ENCODE peak calls at places on chromosomes 7 and 10, in four cellular contexts. L is CD8-positive, alpha-beta T cell; M is IMR-90; V is H1. O is an unnamed sample. For H3K27me3 and H3K4me1, the result is how much of the 10 kb centered on the place peaks cover.

GRCh38 chr7:16266877-16267276 is 154.5 kb downstream of the CRPPA start:
- DNase-seq in V (no peak), L (no peak), M (no peak), O (no peak)

GRCh38 chr10:30535677-30536076 is 93.9 kb downstream of the LYZL2 start:
- DNase-seq in V (no peak), L (no peak), M (no peak), O (no peak)

GRCh38 chr7:37961251-37961650 is 40.8 kb downstream of the EPDR1 start:
- DNase-seq in M (no peak), V (no peak), L (no peak), O (no peak)

GRCh38 chr7:42993038-42993437 is 60.9 kb downstream of the MRPL32 start:
- DNase-seq in V (no peak), L (no peak), M (no peak), O (no peak)

GRCh38 chr10:33695536-33695935 is 361.1 kb upstream of the NRP1 start:
- DNase-seq in V (no peak), L (no peak), M (no peak), O (no peak)

GRCh38 chr7:139618482-139619366 is 95.2 kb downstream of the CLEC2L start:
- DNase-seq in M (peak), V (peak), L (no peak), O (no peak)

GRCh38 chr7:83038787-83039186 is 123.9 kb downstream of the PCLO start:
- DNase-seq in L (no peak), V (no peak), M (no peak), O (no peak)

GRCh38 chr7:96304573-96304972 is 17.3 kb downstream of the SLC25A13 start:
- DNase-seq in M (no peak), L (no peak), V (no peak), O (no peak)

GRCh38 chr10:12221323-12222298 is 25.6 kb downstream of the CDC123 start:
- DNase-seq in L (no peak), M (peak), V (no peak), O (no peak)

GRCh38 chr10:14259696-14260595 is 70.8 kb downstream of the FRMD4A start:
- DNase-seq in M (peak), L (no peak), V (no peak), O (no peak)

GRCh38 chr10:125448596-125448995 is 234.4 kb downstream of the TEX36 start:
- DNase-seq in M (peak), V (peak), L (no peak), O (no peak)

GRCh38 chr7:158706710-158707590 is 2.3 kb upstream of the NCAPG2 start:
- DNase-seq in M (no peak), V (no peak), L (no peak), O (no peak)

GRCh38 chr7:119197872-119198527 is 973.5 kb downstream of the ANKRD7 start:
- DNase-seq in V (peak), M (peak), L (no peak), O (no peak)

GRCh38 chr10:129864601-129865126 is 99.4 kb downstream of the EBF3 start:
- DNase-seq in L (no peak), M (peak), V (no peak), O (no peak)

GRCh38 chr7:53466396-53466795 is 431.0 kb downstream of the POM121L12 start:
- DNase-seq in M (no peak), V (no peak), L (no peak), O (no peak)

GRCh38 chr7:2006921-2007381 is 225.8 kb downstream of the MAD1L1 start:
- DNase-seq in M (no peak), L (no peak), V (no peak), O (peak)

GRCh38 chr10:31646519-31646918 is 282.1 kb downstream of the ARHGAP12 start:
- DNase-seq in V (no peak), L (no peak), M (no peak), O (no peak)

GRCh38 chr10:17580853-17581252 is 36.3 kb downstream of the HACD1 start:
- DNase-seq in V (no peak), M (no peak), L (no peak), O (no peak)

GRCh38 chr7:81469299-81470083 is 300.4 kb downstream of the HGF start:
- DNase-seq in V (no peak), M (no peak), L (no peak), O (no peak)

GRCh38 chr7:2526659-2527504 is 7.3 kb downstream of the LFNG start:
- DNase-seq in L (no peak), V (no peak), M (no peak), O (no peak)

GRCh38 chr7:42549866-42550485 is 313.0 kb upstream of the GLI3 start:
- DNase-seq in V (no peak), M (no peak), L (no peak), O (no peak)

GRCh38 chr7:47759056-47759706 is 177.3 kb upstream of the TNS3 start:
- DNase-seq in L (no peak), M (no peak), V (no peak), O (no peak)

GRCh38 chr7:133358728-133359127 is 105.8 kb downstream of the EXOC4 start:
- DNase-seq in M (peak), V (no peak), L (no peak), O (no peak)

GRCh38 chr7:30252885-30253795 is 31.3 kb upstream of the ZNRF2 start:
- DNase-seq in V (no peak), M (no peak), L (no peak), O (peak)

GRCh38 chr10:1401056-1401965 is 336.0 kb downstream of the ADARB2 start:
- DNase-seq in M (no peak), L (no peak), V (peak), O (no peak)

GRCh38 chr7:138756591-138757222 is 41.1 kb upstream of the TMEM213 start:
- DNase-seq in V (no peak), L (no peak), M (no peak), O (no peak)

GRCh38 chr7:44962483-44963251 is 16.1 kb downstream of the MYO1G start:
- DNase-seq in L (no peak), M (no peak), V (peak), O (peak)

DNA sequence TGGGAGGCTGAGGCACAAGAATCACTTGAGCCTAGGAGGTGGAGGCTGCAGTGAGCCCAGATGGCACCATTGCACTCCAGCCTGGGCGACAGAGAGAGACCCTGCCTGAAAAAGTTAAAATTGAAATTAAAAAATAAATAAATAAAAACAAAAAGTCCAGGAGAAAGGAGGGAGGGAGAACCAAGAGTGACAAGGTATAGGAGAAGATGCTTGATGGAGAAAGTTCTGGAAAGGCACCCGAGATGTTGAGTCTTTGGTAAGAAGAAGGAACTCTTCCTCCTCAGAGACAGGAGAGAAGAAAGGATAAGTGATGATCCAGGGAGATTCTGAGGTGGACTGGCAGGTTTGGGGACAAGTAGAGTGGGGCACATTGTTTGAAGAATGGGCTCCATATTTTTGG is 17.4 kb upstream of the LBX1 start:
- DNase-seq in L (no peak), V (no peak), M (no peak), O (no peak)
- H3K27me3 ChIP-seq in L (under half), V (under half), M (under half), O (under half)

GRCh38 chr10:44967596-44967995 is 8.0 kb downstream of the RASSF4 start:
- DNase-seq in L (no peak), M (no peak), V (no peak), O (no peak)
- H3K4me1 ChIP-seq in L (under half), M (under half), V (under half), O (half or more)

DNA sequence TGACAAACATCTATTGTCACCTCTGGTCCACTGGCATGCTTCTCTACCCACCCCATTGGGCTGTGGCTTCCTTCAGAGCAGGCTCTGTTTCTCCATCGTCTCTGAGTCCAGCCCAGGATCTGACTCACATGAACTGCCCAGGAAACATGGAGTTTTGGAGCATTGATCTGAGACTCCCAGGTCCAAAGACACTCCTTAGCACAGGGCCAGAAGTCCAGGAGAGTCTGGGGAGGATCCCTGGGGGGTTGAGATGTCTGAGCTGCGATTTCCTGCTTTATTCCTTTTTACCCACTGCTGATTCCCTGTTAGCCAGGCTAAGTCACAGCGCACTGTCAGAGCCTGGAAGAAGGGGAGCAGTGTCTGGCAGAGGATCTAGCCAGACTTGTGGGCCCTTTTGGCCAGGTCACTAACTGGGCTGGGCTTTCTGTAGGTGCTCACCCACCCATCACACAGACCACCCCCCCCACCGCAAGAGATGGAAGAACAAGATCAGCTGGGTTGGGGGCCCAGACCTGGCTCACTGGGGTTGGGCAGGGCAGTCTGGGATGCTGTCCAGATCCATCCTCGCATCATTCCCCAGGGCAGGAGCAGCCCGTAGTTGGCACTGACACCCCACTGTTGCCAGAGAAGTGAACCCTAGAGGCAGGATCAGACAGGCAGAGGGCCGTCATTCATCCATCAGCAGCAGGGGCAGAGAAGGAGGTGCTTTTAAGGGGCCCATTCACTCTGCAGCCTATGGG is 3.6 kb downstream of the CHAT start:
- DNase-seq in V (no peak), L (no peak), M (no peak), O (peak)
- H3K27me3 ChIP-seq in V (half or more), L (under half), M (half or more), O (half or more)

DNA sequence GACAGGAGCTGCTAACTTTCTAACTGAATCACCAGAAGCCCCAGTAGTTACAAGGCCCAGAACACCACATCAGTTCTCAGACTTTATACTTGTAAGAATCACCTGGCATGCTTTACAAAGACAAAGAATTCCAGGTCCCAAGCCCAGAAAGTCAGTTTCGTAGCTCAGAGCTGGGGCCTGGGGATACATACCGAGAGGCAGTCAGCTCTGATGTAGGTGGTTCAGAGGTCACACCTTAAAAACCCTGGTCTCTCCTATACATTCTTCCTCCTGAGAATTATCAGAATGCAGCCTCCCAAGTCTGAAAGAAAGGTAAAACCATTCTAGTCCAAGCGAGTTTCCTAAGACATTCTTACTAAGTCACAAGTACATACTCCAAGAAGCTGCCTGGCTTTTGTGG is 2.3 kb downstream of the GRB10 start:
- DNase-seq in L (no peak), M (no peak), V (no peak), O (no peak)
- H3K4me1 ChIP-seq in L (under half), M (under half), V (under half), O (under half)

GRCh38 chr7:25455649-25456251 is 227.5 kb upstream of the NPVF start:
- DNase-seq in V (no peak), L (no peak), M (no peak), O (no peak)
- H3K27me3 ChIP-seq in V (under half), L (under half), M (under half), O (under half)

GRCh38 chr10:91410638-91411367 is 659 bp downstream of the HECTD2 start:
- DNase-seq in L (no peak), M (peak), V (no peak), O (no peak)

GRCh38 chr10:91409869-91410637 is at the start of gene HECTD2:
- DNase-seq in L (peak), M (peak), V (peak), O (peak)

GRCh38 chr10:91409069-91409868 is 875 bp upstream of the HECTD2 start:
- DNase-seq in L (peak), M (peak), V (no peak), O (peak)

GRCh38 chr10:91415816-91416215 is 5.7 kb downstream of the HECTD2 start:
- DNase-seq in V (no peak), M (no peak), L (no peak), O (no peak)

DNA sequence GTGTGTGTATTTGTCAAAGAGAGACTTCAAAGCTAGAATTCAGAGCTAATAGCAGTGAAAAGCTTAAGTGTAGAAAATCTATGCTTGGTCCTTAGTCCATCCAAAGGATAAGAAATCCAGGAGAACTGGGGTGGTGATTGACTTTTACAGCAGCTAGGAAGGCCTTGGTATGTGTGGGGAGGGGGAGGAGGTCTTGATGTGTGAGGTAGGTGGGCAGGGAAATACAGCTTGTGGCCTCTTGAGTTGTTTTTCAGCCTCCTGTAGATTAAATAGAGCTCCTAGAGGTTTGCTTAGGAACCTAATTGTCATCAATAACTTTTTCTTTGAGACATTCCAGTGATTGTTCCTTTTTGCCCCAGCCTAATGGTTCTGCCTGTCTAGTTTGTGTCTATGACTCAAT is 2.5 kb downstream of the HECTD2 start:
- DNase-seq in M (no peak), V (no peak), L (no peak), O (no peak)
- H3K4me1 ChIP-seq in M (under half), V (under half), L (under half), O (under half)

DNA sequence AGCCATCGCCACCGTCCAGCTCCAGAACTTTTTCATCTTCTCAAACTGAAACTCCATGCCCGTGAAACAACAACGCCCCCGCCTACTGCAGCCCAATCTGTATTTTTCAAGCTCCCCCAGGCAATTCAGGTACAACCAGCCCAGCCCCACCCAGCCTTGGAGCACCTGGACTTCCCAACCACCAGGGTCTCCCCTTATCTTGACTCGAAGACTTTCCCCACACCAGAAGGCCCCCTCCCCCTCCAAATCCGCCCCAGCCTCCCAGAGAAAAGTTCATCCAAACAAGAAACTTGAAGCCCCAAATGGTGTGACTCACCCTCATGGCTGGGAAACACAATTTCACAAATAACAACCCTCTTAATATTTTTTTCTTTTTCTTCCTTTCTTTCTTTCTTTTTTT is 10.6 kb downstream of the ZCCHC24 start:
- DNase-seq in V (no peak), L (no peak), M (peak), O (peak)
- H3K27me3 ChIP-seq in V (under half), L (under half), M (under half), O (under half)

DNA sequence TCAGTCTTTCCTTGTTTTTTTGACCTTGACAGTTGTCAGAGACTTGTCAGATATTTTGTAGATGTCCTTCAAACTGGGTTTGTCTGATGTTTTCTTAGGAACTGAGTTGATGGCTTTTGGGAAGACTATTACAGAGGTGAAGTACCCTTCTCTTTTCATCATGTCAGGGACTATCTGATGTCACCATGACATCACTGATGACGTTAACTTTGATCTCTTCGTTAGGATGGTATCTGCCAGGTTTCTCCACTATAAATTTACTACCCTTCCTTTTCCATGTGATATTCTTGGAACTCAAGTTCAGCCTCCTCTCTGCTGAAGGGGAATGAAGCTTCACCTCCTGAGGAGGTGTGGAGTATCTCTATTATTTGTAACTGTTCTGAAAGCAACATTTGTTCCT is 78.5 kb downstream of the SUGCT start:
- DNase-seq in L (no peak), M (no peak), V (no peak), O (no peak)
- H3K4me1 ChIP-seq in L (under half), M (under half), V (under half), O (under half)

GRCh38 chr7:66206116-66206908 is 1.2 kb downstream of the TPST1 start:
- DNase-seq in L (no peak), V (no peak), M (no peak), O (peak)
- H3K27me3 ChIP-seq in L (under half), V (under half), M (under half), O (under half)